ENCODE peak calls at places on chromosomes 4 and X, in nine cellular contexts. One of them, this sample, is unnamed.

GRCh38 chr4:114600066-114600552 is 1.5 kb downstream of the UGT8 start:
- DNase-seq in neuronal stem cell: no peak
- DNase-seq in heart right ventricle: no peak
- DNase-seq in CD8-positive, alpha-beta memory T cell: no peak
- DNase-seq in neural progenitor cell: peak; percentile 20
- DNase-seq in aorta: no peak
- DNase-seq in tibial artery: no peak
- DNase-seq in suprapubic skin: no peak
- DNase-seq in right cardiac atrium: no peak
- DNase-seq in this sample: no peak

GRCh38 chr4:141455651-141456050 is 180.7 kb upstream of the IL15 start:
- DNase-seq in aorta: no peak
- DNase-seq in neural progenitor cell: no peak
- DNase-seq in heart right ventricle: no peak
- DNase-seq in CD8-positive, alpha-beta memory T cell: no peak
- DNase-seq in suprapubic skin: no peak
- DNase-seq in neuronal stem cell: no peak
- DNase-seq in tibial artery: no peak
- DNase-seq in right cardiac atrium: no peak
- DNase-seq in this sample: no peak

GRCh38 chr4:97238956-97239698 is 904.1 kb downstream of the STPG2 start:
- DNase-seq in CD8-positive, alpha-beta memory T cell: no peak
- DNase-seq in neural progenitor cell: peak; percentile 36
- DNase-seq in neuronal stem cell: peak; percentile 20
- DNase-seq in tibial artery: no peak
- DNase-seq in right cardiac atrium: no peak
- DNase-seq in heart right ventricle: no peak
- DNase-seq in suprapubic skin: no peak
- DNase-seq in aorta: no peak
- DNase-seq in this sample: no peak

GRCh38 chrX:120428309-120428708 is 40.8 kb downstream of the LAMP2 start:
- DNase-seq in suprapubic skin: no peak
- DNase-seq in neural progenitor cell: no peak
- DNase-seq in neuronal stem cell: no peak
- DNase-seq in CD8-positive, alpha-beta memory T cell: no peak
- DNase-seq in right cardiac atrium: no peak
- DNase-seq in aorta: no peak
- DNase-seq in heart right ventricle: no peak
- DNase-seq in tibial artery: no peak
- DNase-seq in this sample: no peak

GRCh38 chr4:1870328-1870577 is 940 bp upstream of the NSD2 start:
- DNase-seq in CD8-positive, alpha-beta memory T cell: peak; percentile 89
- DNase-seq in tibial artery: peak; percentile 84
- DNase-seq in neuronal stem cell: no peak
- DNase-seq in neural progenitor cell: peak; percentile 92
- DNase-seq in heart right ventricle: peak; percentile 86
- DNase-seq in right cardiac atrium: peak; percentile 84
- DNase-seq in suprapubic skin: peak; percentile 96
- DNase-seq in aorta: peak; percentile 95
- DNase-seq in this sample: peak; percentile 84

GRCh38 chr4:133711817-133712216 is 489.8 kb downstream of the PABPC4L start:
- DNase-seq in suprapubic skin: no peak
- DNase-seq in right cardiac atrium: no peak
- DNase-seq in heart right ventricle: no peak
- DNase-seq in neural progenitor cell: no peak
- DNase-seq in neuronal stem cell: no peak
- DNase-seq in tibial artery: no peak
- DNase-seq in aorta: no peak
- DNase-seq in CD8-positive, alpha-beta memory T cell: no peak
- DNase-seq in this sample: no peak

GRCh38 chr4:171727185-171727584 is 86.0 kb upstream of the GALNTL6 start:
- DNase-seq in right cardiac atrium: no peak
- DNase-seq in aorta: no peak
- DNase-seq in neural progenitor cell: no peak
- DNase-seq in suprapubic skin: no peak
- DNase-seq in neuronal stem cell: no peak
- DNase-seq in CD8-positive, alpha-beta memory T cell: no peak
- DNase-seq in tibial artery: no peak
- DNase-seq in heart right ventricle: no peak
- DNase-seq in this sample: no peak

GRCh38 chr4:105191621-105192210 is 45.0 kb downstream of the TET2 start:
- DNase-seq in neural progenitor cell: no peak
- DNase-seq in neuronal stem cell: no peak
- DNase-seq in heart right ventricle: no peak
- DNase-seq in suprapubic skin: no peak
- DNase-seq in aorta: no peak
- DNase-seq in right cardiac atrium: no peak
- DNase-seq in tibial artery: no peak
- DNase-seq in CD8-positive, alpha-beta memory T cell: no peak
- DNase-seq in this sample: no peak

GRCh38 chr4:87092389-87093141 is 127.9 kb downstream of the KLHL8 start:
- DNase-seq in tibial artery: peak; percentile 55
- DNase-seq in aorta: no peak
- DNase-seq in suprapubic skin: no peak
- DNase-seq in CD8-positive, alpha-beta memory T cell: no peak
- DNase-seq in neural progenitor cell: no peak
- DNase-seq in heart right ventricle: peak; percentile 70
- DNase-seq in neuronal stem cell: no peak
- DNase-seq in right cardiac atrium: peak; percentile 55
- DNase-seq in this sample: peak; percentile 83

GRCh38 chr4:72136429-72136828 is 104.6 kb downstream of the NPFFR2 start:
- DNase-seq in heart right ventricle: no peak
- DNase-seq in right cardiac atrium: no peak
- DNase-seq in aorta: no peak
- DNase-seq in suprapubic skin: no peak
- DNase-seq in tibial artery: no peak
- DNase-seq in CD8-positive, alpha-beta memory T cell: no peak
- DNase-seq in neuronal stem cell: peak; percentile 5
- DNase-seq in neural progenitor cell: peak; percentile 48
- DNase-seq in this sample: no peak

GRCh38 chr4:156949373-156949814 is 22.2 kb downstream of the PDGFC start:
- DNase-seq in heart right ventricle: no peak
- DNase-seq in tibial artery: no peak
- DNase-seq in aorta: no peak
- DNase-seq in right cardiac atrium: no peak
- DNase-seq in neural progenitor cell: no peak
- DNase-seq in CD8-positive, alpha-beta memory T cell: no peak
- DNase-seq in neuronal stem cell: no peak
- DNase-seq in suprapubic skin: no peak
- DNase-seq in this sample: no peak

GRCh38 chrX:25166145-25166544 is 150.4 kb upstream of the ARX start:
- DNase-seq in CD8-positive, alpha-beta memory T cell: no peak
- DNase-seq in neuronal stem cell: no peak
- DNase-seq in heart right ventricle: no peak
- DNase-seq in tibial artery: no peak
- DNase-seq in neural progenitor cell: no peak
- DNase-seq in suprapubic skin: no peak
- DNase-seq in aorta: no peak
- DNase-seq in right cardiac atrium: no peak
- DNase-seq in this sample: no peak

DNA sequence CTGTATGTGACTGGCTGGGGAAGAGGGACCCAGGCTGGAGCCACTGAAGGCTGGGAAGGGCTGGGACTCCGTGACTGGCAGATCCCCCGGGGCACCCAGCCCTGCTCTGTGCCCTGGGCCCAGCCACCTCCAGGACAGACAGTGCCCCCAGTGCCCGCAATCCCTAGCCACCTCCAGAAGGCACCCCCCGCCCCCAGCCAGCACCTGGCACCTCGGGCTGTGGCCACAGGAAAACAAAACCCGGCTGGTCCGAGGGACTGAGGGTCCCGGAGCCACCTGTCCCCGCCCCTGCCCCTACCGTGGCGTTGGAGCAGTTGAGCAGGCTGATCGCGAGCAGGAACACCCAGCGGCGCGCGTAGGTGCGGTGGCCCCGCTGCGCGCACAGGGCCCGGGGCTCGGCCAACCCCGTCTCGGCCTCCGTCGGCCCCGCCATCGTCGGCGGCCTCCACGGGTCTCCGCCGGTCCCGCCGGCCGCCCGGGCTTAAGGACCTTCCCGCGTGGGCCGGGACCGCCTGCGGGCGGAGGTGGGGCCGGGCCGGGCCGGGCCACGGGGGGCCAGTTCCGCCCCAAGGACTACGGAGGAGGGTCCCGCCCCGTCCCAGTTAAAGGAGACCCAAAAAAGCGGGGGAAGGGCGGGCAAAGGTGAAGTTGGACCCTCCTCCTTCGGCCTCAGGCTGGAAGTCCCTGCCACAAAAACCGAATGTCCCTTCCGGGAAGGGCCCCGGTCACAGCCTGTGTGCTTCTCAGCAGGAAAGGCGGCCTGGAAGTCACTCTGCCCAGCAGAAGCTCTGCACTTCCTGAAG is at the start of gene SLC49A3:
- DNase-seq in CD8-positive, alpha-beta memory T cell: no peak
- DNase-seq in neuronal stem cell: no peak
- DNase-seq in aorta: peak; percentile 77
- DNase-seq in heart right ventricle: peak; percentile 47
- DNase-seq in tibial artery: no peak
- DNase-seq in right cardiac atrium: no peak
- DNase-seq in suprapubic skin: peak; percentile 81
- DNase-seq in neural progenitor cell: peak; percentile 45
- DNase-seq in this sample: no peak
- H3K27ac ChIP-seq in CD8-positive, alpha-beta memory T cell: peak within 1 kb of the TSS; percentile 59
- H3K27ac ChIP-seq in neuronal stem cell: no peak within 1 kb of the TSS
- H3K27ac ChIP-seq in aorta: no peak within 1 kb of the TSS
- H3K27ac ChIP-seq in heart right ventricle: peak within 1 kb of the TSS; percentile 88
- H3K27ac ChIP-seq in tibial artery: peak within 1 kb of the TSS; percentile 62
- H3K27ac ChIP-seq in right cardiac atrium: peak within 1 kb of the TSS; percentile 54
- H3K27ac ChIP-seq in suprapubic skin: peak within 1 kb of the TSS; percentile 82
- H3K27ac ChIP-seq in neural progenitor cell: no peak within 1 kb of the TSS
- H3K27ac ChIP-seq in this sample: peak within 1 kb of the TSS; percentile 92

DNA sequence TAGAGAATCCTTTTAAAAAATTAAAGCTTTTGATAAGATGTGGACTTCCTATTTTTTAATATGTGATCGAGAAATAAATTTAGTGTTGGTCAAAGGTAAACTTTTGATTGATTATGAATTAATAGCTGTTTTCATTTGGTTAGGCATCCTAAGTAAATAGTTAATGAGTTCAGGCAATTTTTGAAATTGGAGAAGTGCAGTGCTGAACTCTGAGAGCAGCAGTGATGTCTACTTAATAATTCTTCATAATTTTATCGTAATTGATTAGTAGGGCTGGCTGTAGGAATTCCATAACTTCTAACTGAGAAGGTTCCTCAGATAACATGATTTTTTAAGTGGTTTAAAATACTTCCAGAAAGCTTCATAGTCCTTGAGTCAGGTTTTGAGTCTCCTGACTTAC is 1.5 kb downstream of the MND1 start:
- DNase-seq in right cardiac atrium: no peak
- DNase-seq in heart right ventricle: no peak
- DNase-seq in suprapubic skin: no peak
- DNase-seq in neuronal stem cell: no peak
- DNase-seq in CD8-positive, alpha-beta memory T cell: no peak
- DNase-seq in neural progenitor cell: no peak
- DNase-seq in aorta: no peak
- DNase-seq in tibial artery: no peak
- DNase-seq in this sample: no peak
- H3K4me1 ChIP-seq in right cardiac atrium: no peaks in the 10 kb centered on the region
- H3K4me1 ChIP-seq in heart right ventricle: peaks cover 6% of the 10 kb centered on the region
- H3K4me1 ChIP-seq in suprapubic skin: peaks cover 7% of the 10 kb centered on the region
- H3K4me1 ChIP-seq in neuronal stem cell: peaks cover 6% of the 10 kb centered on the region
- H3K4me1 ChIP-seq in CD8-positive, alpha-beta memory T cell: peaks cover 4% of the 10 kb centered on the region
- H3K4me1 ChIP-seq in neural progenitor cell: peaks cover 22% of the 10 kb centered on the region
- H3K4me1 ChIP-seq in aorta: no peaks in the 10 kb centered on the region
- H3K4me1 ChIP-seq in tibial artery: no peaks in the 10 kb centered on the region
- H3K4me1 ChIP-seq in this sample: peaks cover 12% of the 10 kb centered on the region

GRCh38 chr4:40875507-40876150 is 125.9 kb downstream of the NSUN7 start:
- DNase-seq in aorta: no peak
- DNase-seq in neural progenitor cell: no peak
- DNase-seq in CD8-positive, alpha-beta memory T cell: no peak
- DNase-seq in suprapubic skin: no peak
- DNase-seq in neuronal stem cell: no peak
- DNase-seq in heart right ventricle: no peak
- DNase-seq in tibial artery: no peak
- DNase-seq in right cardiac atrium: no peak
- DNase-seq in this sample: no peak

GRCh38 chr4:40874902-40875301 is 125.1 kb downstream of the NSUN7 start:
- DNase-seq in right cardiac atrium: no peak
- DNase-seq in neuronal stem cell: no peak
- DNase-seq in CD8-positive, alpha-beta memory T cell: no peak
- DNase-seq in tibial artery: no peak
- DNase-seq in neural progenitor cell: no peak
- DNase-seq in heart right ventricle: no peak
- DNase-seq in suprapubic skin: no peak
- DNase-seq in aorta: no peak
- DNase-seq in this sample: no peak

GRCh38 chr4:40874331-40874730 is 124.6 kb downstream of the NSUN7 start:
- DNase-seq in tibial artery: no peak
- DNase-seq in CD8-positive, alpha-beta memory T cell: no peak
- DNase-seq in suprapubic skin: no peak
- DNase-seq in neural progenitor cell: no peak
- DNase-seq in right cardiac atrium: no peak
- DNase-seq in neuronal stem cell: no peak
- DNase-seq in heart right ventricle: no peak
- DNase-seq in aorta: no peak
- DNase-seq in this sample: no peak

GRCh38 chr4:40870076-40870624 is 120.4 kb downstream of the NSUN7 start:
- DNase-seq in heart right ventricle: no peak
- DNase-seq in neuronal stem cell: no peak
- DNase-seq in right cardiac atrium: no peak
- DNase-seq in neural progenitor cell: no peak
- DNase-seq in aorta: no peak
- DNase-seq in CD8-positive, alpha-beta memory T cell: no peak
- DNase-seq in tibial artery: no peak
- DNase-seq in suprapubic skin: peak; percentile 54
- DNase-seq in this sample: no peak

DNA sequence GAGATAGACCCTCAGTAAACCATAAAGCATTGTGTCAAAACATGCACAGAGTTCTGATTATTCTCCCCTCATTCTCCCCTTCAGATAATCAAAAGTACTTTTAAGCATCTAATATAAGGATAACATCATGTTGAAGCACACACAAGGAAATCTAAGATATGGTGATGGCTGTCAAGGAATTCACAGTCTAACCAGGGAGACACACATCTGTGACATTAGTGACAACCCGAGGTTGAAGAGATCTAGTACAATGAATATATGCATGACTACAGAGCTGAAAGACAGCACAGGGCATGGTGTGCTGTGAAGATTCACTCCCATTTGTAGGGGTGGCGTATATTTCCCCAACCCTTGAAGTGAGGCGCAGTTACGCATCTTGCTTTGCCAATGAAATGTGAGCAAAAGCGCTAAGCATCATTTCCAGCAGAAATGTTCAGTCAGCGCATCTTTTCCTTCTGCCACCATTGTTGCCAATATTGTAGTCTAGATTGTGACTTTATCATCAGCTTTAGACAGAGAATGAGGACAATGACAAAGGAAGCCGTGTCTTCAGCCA is 122.0 kb downstream of the NSUN7 start:
- DNase-seq in suprapubic skin: no peak
- DNase-seq in aorta: no peak
- DNase-seq in CD8-positive, alpha-beta memory T cell: no peak
- DNase-seq in neural progenitor cell: no peak
- DNase-seq in tibial artery: no peak
- DNase-seq in heart right ventricle: no peak
- DNase-seq in right cardiac atrium: no peak
- DNase-seq in neuronal stem cell: no peak
- DNase-seq in this sample: no peak
- H3K4me3 ChIP-seq in suprapubic skin: no peak overlapping the region
- H3K4me3 ChIP-seq in aorta: no peak overlapping the region
- H3K4me3 ChIP-seq in CD8-positive, alpha-beta memory T cell: no peak overlapping the region
- H3K4me3 ChIP-seq in neural progenitor cell: no peak overlapping the region
- H3K4me3 ChIP-seq in tibial artery: no peak overlapping the region
- H3K4me3 ChIP-seq in heart right ventricle: no peak overlapping the region
- H3K4me3 ChIP-seq in right cardiac atrium: no peak overlapping the region
- H3K4me3 ChIP-seq in neuronal stem cell: no peak overlapping the region
- H3K4me3 ChIP-seq in this sample: no peak overlapping the region

GRCh38 chrX:153513265-153513664 is 4.2 kb upstream of the ATP2B3 start:
- DNase-seq in heart right ventricle: no peak
- DNase-seq in suprapubic skin: no peak
- DNase-seq in neuronal stem cell: no peak
- DNase-seq in aorta: no peak
- DNase-seq in CD8-positive, alpha-beta memory T cell: no peak
- DNase-seq in right cardiac atrium: no peak
- DNase-seq in tibial artery: no peak
- DNase-seq in neural progenitor cell: no peak
- DNase-seq in this sample: no peak
- H3K27ac ChIP-seq in heart right ventricle: no peak overlapping the region
- H3K27ac ChIP-seq in suprapubic skin: no peak overlapping the region
- H3K27ac ChIP-seq in neuronal stem cell: no peak overlapping the region
- H3K27ac ChIP-seq in aorta: no peak overlapping the region
- H3K27ac ChIP-seq in CD8-positive, alpha-beta memory T cell: no peak overlapping the region
- H3K27ac ChIP-seq in right cardiac atrium: no peak overlapping the region
- H3K27ac ChIP-seq in tibial artery: no peak overlapping the region
- H3K27ac ChIP-seq in neural progenitor cell: no peak overlapping the region
- H3K27ac ChIP-seq in this sample: no peak overlapping the region